ENCODE peak calls at places on chromosomes 11 and 22, in four cellular contexts. H is A549, O is gastrocnemius medialis, R is ovary. X is an unnamed sample.

GRCh38 chr11:93740031-93740801 is 1.1 kb downstream of the TAF1D start:
- DNase-seq in R (no peak), H (peak; percentile 25), O (no peak), X (no peak)

GRCh38 chr11:37442576-37442975 is 844.5 kb upstream of the RAG2 start:
- DNase-seq in R (no peak), O (no peak), H (no peak), X (no peak)

GRCh38 chr22:37045958-37046357 is 5.6 kb upstream of the KCTD17 start:
- DNase-seq in R (no peak), O (no peak), H (peak; percentile 51), X (no peak)

GRCh38 chr22:28232231-28232630 is 313.2 kb upstream of the PITPNB start:
- DNase-seq in O (no peak), R (no peak), H (no peak), X (no peak)

GRCh38 chr11:111361082-111361801 is 17.8 kb downstream of the POU2AF1 start:
- DNase-seq in H (no peak), O (no peak), R (no peak), X (no peak)

GRCh38 chr22:49555526-49555925 is 272.1 kb downstream of the BRD1 start:
- DNase-seq in O (no peak), H (no peak), R (no peak), X (no peak)

GRCh38 chr11:99781074-99781473 is 760.3 kb downstream of the CNTN5 start:
- DNase-seq in R (no peak), H (no peak), O (no peak), X (no peak)

GRCh38 chr11:19633276-19633675 is 79.4 kb upstream of the NAV2 start:
- DNase-seq in O (peak; percentile 62), H (no peak), R (peak; percentile 32), X (peak; percentile 93)

GRCh38 chr11:19698493-19699292 is 13.9 kb upstream of the NAV2 start:
- DNase-seq in H (no peak), R (no peak), O (peak; percentile 88), X (no peak)

GRCh38 chr22:43867839-43868652 is 5.7 kb upstream of the SULT4A1 start:
- DNase-seq in H (peak; percentile 28), R (peak; percentile 42), O (no peak), X (no peak)

GRCh38 chr11:11608783-11609232 is 13.0 kb downstream of the GALNT18 start:
- DNase-seq in R (no peak), O (no peak), H (peak; percentile 29), X (no peak)

GRCh38 chr11:45171550-45171949 is 25.1 kb downstream of the PRDM11 start:
- DNase-seq in R (no peak), O (no peak), H (no peak), X (no peak)

GRCh38 chr22:25622011-25622410 is 57.5 kb downstream of the GRK3 start:
- DNase-seq in O (no peak), R (no peak), H (no peak), X (no peak)

GRCh38 chr22:18031670-18032454 is 7.5 kb upstream of the MICAL3 start:
- DNase-seq in O (peak; percentile 62), R (no peak), H (peak; percentile 80), X (no peak)

GRCh38 chr11:125514336-125515101 is 18.5 kb upstream of the FEZ1 start:
- DNase-seq in H (no peak), O (no peak), R (no peak), X (no peak)

GRCh38 chr22:17199131-17199731 is 20.0 kb downstream of the ADA2 start:
- DNase-seq in O (peak; percentile 13), R (no peak), H (no peak), X (no peak)

GRCh38 chr11:60165538-60165937 is 17.3 kb downstream of the MS4A6A start:
- DNase-seq in R (no peak), H (no peak), O (no peak), X (no peak)

GRCh38 chr11:126530416-126530815 is 174.9 kb downstream of the ST3GAL4 start:
- DNase-seq in O (no peak), H (no peak), R (no peak), X (no peak)

GRCh38 chr11:74984730-74985129 is 4.0 kb upstream of the NEU3 start:
- DNase-seq in H (no peak), R (no peak), O (no peak), X (no peak)

GRCh38 chr11:65896009-65896999 is 3.9 kb downstream of the FOSL1 start:
- DNase-seq in R (no peak), H (no peak), O (no peak), X (no peak)
- TF ChIP-seq POLR2A in R (no peak), H (no peak), O (no peak), X (no peak)

GRCh38 chr11:68040121-68040956 is 1.5 kb downstream of the TCIRG1 start:
- DNase-seq in H (peak; percentile 64), O (no peak), R (peak; percentile 70), X (peak; percentile 94)
- H3K27ac ChIP-seq in H (peak overlapping the region; percentile 95), O (peak overlapping the region; percentile 77), R (peak overlapping the region; percentile 70), X (peak overlapping the region; percentile 87)

GRCh38 chr11:64179221-64179620 is 6.8 kb upstream of the STIP1 start:
- DNase-seq in R (no peak), H (no peak), O (no peak), X (no peak)

GRCh38 chr11:64183890-64184289 is 2.1 kb upstream of the STIP1 start:
- DNase-seq in R (no peak), O (no peak), H (no peak), X (no peak)

GRCh38 chr11:64181506-64182411 is 4.2 kb upstream of the STIP1 start:
- DNase-seq in H (peak; percentile 89), R (peak; percentile 93), O (peak; percentile 97), X (peak; percentile 98)

GRCh38 chr11:64178203-64178602 is 7.8 kb upstream of the STIP1 start:
- DNase-seq in O (no peak), H (no peak), R (no peak), X (no peak)

DNA sequence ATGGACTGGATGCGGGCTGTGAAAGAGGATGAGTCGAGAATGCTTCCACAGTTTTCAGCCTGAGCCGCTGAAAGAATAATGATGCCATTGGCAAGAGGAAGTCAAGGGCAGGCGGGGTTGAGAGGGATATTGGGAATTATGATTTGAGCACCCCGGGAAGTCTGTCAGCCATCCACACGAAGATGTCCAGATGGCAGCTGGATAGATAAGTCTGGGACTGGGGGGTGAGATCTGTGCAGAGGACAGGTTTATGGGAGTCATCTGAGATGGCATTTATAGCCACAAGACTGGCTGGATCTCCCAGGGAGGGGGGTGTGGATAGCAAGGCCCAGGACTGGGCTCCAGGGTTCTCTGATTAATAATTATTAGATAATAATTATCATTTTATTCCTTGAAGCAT is 5.1 kb upstream of the STIP1 start:
- DNase-seq in H (no peak), R (no peak), O (no peak), X (no peak)
- TF ChIP-seq CTCF in H (no peak), R (no peak), O (no peak), X (no peak)

GRCh38 chr11:123060265-123061000 is 1.5 kb downstream of the HSPA8 start:
- DNase-seq in O (no peak), R (no peak), H (no peak), X (no peak)

GRCh38 chr11:123063396-123064267 is 1.7 kb upstream of the HSPA8 start:
- DNase-seq in O (peak; percentile 36), R (peak; percentile 68), H (peak; percentile 69), X (peak; percentile 93)

GRCh38 chr11:123061403-123062157 is at the start of gene HSPA8:
- DNase-seq in O (peak; percentile 68), R (peak; percentile 72), H (peak; percentile 62), X (peak; percentile 92)

GRCh38 chr11:123062892-123063395 is 1.0 kb upstream of the HSPA8 start:
- DNase-seq in H (no peak), O (no peak), R (no peak), X (no peak)

GRCh38 chr11:123062158-123062891 is 389 bp upstream of the HSPA8 start:
- DNase-seq in R (peak; percentile 99), O (peak; percentile 99), H (peak; percentile 97), X (peak; percentile 100)
- TF ChIP-seq POLR2A in R (peak; percentile 93), O (no peak), H (peak; percentile 26), X (peak; percentile 32)